ENCODE peak calls at places on chromosome 22, in seven cellular contexts. I, J, S, X, M, A and E are unnamed samples.

GRCh38 chr22:36234211-36234610 is 5.1 kb downstream of the APOL2 start:
- DNase-seq in I (no peak), J (no peak), S (no peak), X (no peak), M (no peak), A (no peak), E (no peak)

GRCh38 chr22:48098243-48098935 is 1335.9 kb downstream of the TBC1D22A start:
- DNase-seq in I (no peak), J (no peak), S (no peak), X (no peak), M (peak; percentile 13), A (no peak), E (no peak)

GRCh38 chr22:29886601-29887000 is 3.6 kb downstream of the MTMR3 start:
- DNase-seq in I (no peak), J (no peak), S (no peak), X (no peak), M (no peak), A (no peak), E (no peak)

GRCh38 chr22:28917747-28918543 is 34.6 kb downstream of the ZNRF3 start:
- DNase-seq in I (no peak), J (no peak), S (no peak), X (no peak), M (peak; percentile 70), A (peak; percentile 66), E (peak; percentile 61)

GRCh38 chr22:50059185-50059880 is 1.2 kb upstream of the TTLL8 start:
- DNase-seq in I (no peak), J (no peak), S (no peak), X (peak; percentile 55), M (no peak), A (peak; percentile 3), E (no peak)

GRCh38 chr22:31148516-31148915 is 8.2 kb upstream of the PLA2G3 start:
- DNase-seq in I (no peak), J (no peak), S (no peak), X (no peak), M (no peak), A (no peak), E (no peak)

GRCh38 chr22:42803454-42803853 is 53.6 kb downstream of the ARFGAP3 start:
- DNase-seq in I (no peak), J (no peak), S (no peak), X (no peak), M (no peak), A (no peak), E (no peak)

GRCh38 chr22:37563153-37564081 is 3.1 kb downstream of the CDC42EP1 start:
- DNase-seq in I (no peak), J (peak; percentile 82), S (no peak), X (peak; percentile 96), M (peak; percentile 75), A (peak; percentile 94), E (peak; percentile 84)

GRCh38 chr22:49181431-49181830 is 646.2 kb downstream of the BRD1 start:
- DNase-seq in I (no peak), J (no peak), S (no peak), X (no peak), M (no peak), A (no peak), E (no peak)

GRCh38 chr22:40491990-40492631 is 121.7 kb downstream of the SGSM3 start:
- DNase-seq in I (no peak), J (no peak), S (no peak), X (no peak), M (no peak), A (no peak), E (no peak)